ENCODE peak calls at places on chromosomes 13 and 19, in four cellular contexts. One of them, this sample, is unnamed.

GRCh38 chr19:4830768-4831265 is 695 bp downstream of the TICAM1 start:
- DNase-seq in lower leg skin: no peak
- DNase-seq in BE2C: no peak
- DNase-seq in epithelial cell of esophagus: peak
- DNase-seq in this sample: no peak

GRCh38 chr13:39893808-39894207 is 238.3 kb downstream of the COG6 start:
- DNase-seq in lower leg skin: no peak
- DNase-seq in epithelial cell of esophagus: no peak
- DNase-seq in BE2C: no peak
- DNase-seq in this sample: no peak

GRCh38 chr19:38655148-38655824 is 7.8 kb downstream of the ACTN4 start:
- DNase-seq in BE2C: no peak
- DNase-seq in lower leg skin: no peak
- DNase-seq in epithelial cell of esophagus: no peak
- DNase-seq in this sample: no peak

GRCh38 chr19:10000171-10000826 is 10.0 kb downstream of the COL5A3 start:
- DNase-seq in lower leg skin: peak
- DNase-seq in BE2C: peak
- DNase-seq in epithelial cell of esophagus: peak
- DNase-seq in this sample: no peak

GRCh38 chr19:16385821-16386220 is 61.2 kb downstream of the KLF2 start:
- DNase-seq in BE2C: no peak
- DNase-seq in epithelial cell of esophagus: no peak
- DNase-seq in lower leg skin: no peak
- DNase-seq in this sample: no peak

GRCh38 chr13:32212420-32212819 is 102.7 kb downstream of the ZAR1L start:
- DNase-seq in lower leg skin: no peak
- DNase-seq in BE2C: no peak
- DNase-seq in epithelial cell of esophagus: no peak
- DNase-seq in this sample: no peak

GRCh38 chr13:51303063-51303552 is 36.4 kb upstream of the SERPINE3 start:
- DNase-seq in BE2C: no peak
- DNase-seq in epithelial cell of esophagus: no peak
- DNase-seq in lower leg skin: no peak
- DNase-seq in this sample: no peak

GRCh38 chr19:13334801-13335481 is 171.3 kb downstream of the CACNA1A start:
- DNase-seq in BE2C: no peak
- DNase-seq in epithelial cell of esophagus: no peak
- DNase-seq in lower leg skin: no peak
- DNase-seq in this sample: no peak

GRCh38 chr19:46030861-46031550 is 8.2 kb upstream of the PGLYRP1 start:
- DNase-seq in lower leg skin: peak
- DNase-seq in BE2C: no peak
- DNase-seq in epithelial cell of esophagus: no peak
- DNase-seq in this sample: no peak

GRCh38 chr19:8595651-8596050 is 14.9 kb downstream of the ADAMTS10 start:
- DNase-seq in BE2C: no peak
- DNase-seq in epithelial cell of esophagus: no peak
- DNase-seq in lower leg skin: no peak
- DNase-seq in this sample: no peak

GRCh38 chr19:27833031-27833430 is 1379.9 kb downstream of the UQCRFS1 start:
- DNase-seq in BE2C: no peak
- DNase-seq in lower leg skin: no peak
- DNase-seq in epithelial cell of esophagus: peak
- DNase-seq in this sample: no peak

GRCh38 chr19:45075215-45076028 is 856 bp downstream of the ZNF296 start:
- DNase-seq in epithelial cell of esophagus: peak
- DNase-seq in BE2C: no peak
- DNase-seq in lower leg skin: peak
- DNase-seq in this sample: no peak

GRCh38 chr19:628168-628567 is 5.2 kb downstream of the POLRMT start:
- DNase-seq in lower leg skin: no peak
- DNase-seq in BE2C: no peak
- DNase-seq in epithelial cell of esophagus: no peak
- DNase-seq in this sample: no peak

This sample was measured in foreskin melanocyte.